ENCODE peak calls at places on chromosomes 12 and 14, in eight cellular contexts. E is fibroblast of villous mesenchyme, Y is head of caudate nucleus, K is AG10803, W is NCI-H1092, J is glutamatergic neuron, I is left cardiac atrium, G is G401. Q is an unnamed sample.

GRCh38 chr12:54324617-54325441 is at the start of gene COPZ1:
- DNase-seq in K (peak), G (peak), J (peak), E (peak), Y (peak), I (peak), W (peak), Q (peak)

GRCh38 chr14:104800600-104801283 is at the start of gene ZBTB42:
- DNase-seq in W (no peak), E (peak), G (no peak), K (peak), Y (peak), I (peak), J (peak), Q (peak)

GRCh38 chr12:124725612-124726237 is 137.9 kb downstream of the SCARB1 start:
- DNase-seq in I (peak), K (no peak), G (no peak), J (no peak), W (no peak), E (no peak), Y (no peak), Q (no peak)

GRCh38 chr12:48512855-48513254 is 12.6 kb upstream of the OR8S1 start:
- DNase-seq in J (no peak), G (no peak), I (no peak), K (no peak), W (no peak), Y (no peak), E (no peak), Q (no peak)

GRCh38 chr12:91138337-91138905 is 27.1 kb upstream of the LUM start:
- DNase-seq in K (peak), I (no peak), W (no peak), E (peak), J (no peak), G (no peak), Y (no peak), Q (no peak)

GRCh38 chr14:106622200-106622745 is 1095.9 kb downstream of the TMEM121 start:
- DNase-seq in J (no peak), W (no peak), Y (no peak), K (no peak), E (no peak), I (no peak), G (no peak), Q (no peak)

GRCh38 chr12:52817003-52817698 is 3.2 kb upstream of the KRT4 start:
- DNase-seq in K (no peak), I (no peak), Y (no peak), J (no peak), E (no peak), G (no peak), W (no peak), Q (no peak)

GRCh38 chr14:77239412-77239811 is 31.6 kb downstream of the NGB start:
- DNase-seq in W (no peak), E (no peak), I (no peak), Y (no peak), J (no peak), K (no peak), G (no peak), Q (no peak)

GRCh38 chr12:10182662-10183061 is 3.8 kb downstream of the TMEM52B start:
- DNase-seq in W (no peak), I (no peak), G (no peak), J (no peak), E (peak), Y (no peak), K (peak), Q (no peak)

GRCh38 chr14:92684801-92685560 is 63.4 kb downstream of the LGMN start:
- DNase-seq in G (no peak), W (no peak), J (no peak), K (no peak), I (no peak), Y (no peak), E (no peak), Q (no peak)

GRCh38 chr14:68794130-68794855 is 1.4 kb upstream of the ZFP36L1 start:
- DNase-seq in G (peak), K (peak), J (peak), Y (peak), E (peak), I (peak), W (no peak), Q (peak)

GRCh38 chr14:22088614-22089359 is 415.2 kb upstream of the OR4E1 start:
- DNase-seq in I (no peak), J (no peak), G (no peak), Y (no peak), K (no peak), E (peak), W (no peak), Q (no peak)

GRCh38 chr12:108543642-108544041 is 17.3 kb downstream of the SART3 start:
- DNase-seq in W (no peak), K (peak), J (no peak), G (no peak), Y (no peak), E (no peak), I (no peak), Q (no peak)

GRCh38 chr14:29906256-29906885 is 21.3 kb downstream of the PRKD1 start:
- DNase-seq in W (no peak), J (no peak), I (no peak), E (peak), G (no peak), K (no peak), Y (no peak), Q (no peak)

GRCh38 chr12:121805800-121806555 is 2.2 kb downstream of the SETD1B start:
- DNase-seq in J (no peak), W (no peak), G (peak), E (no peak), K (no peak), I (peak), Y (no peak), Q (no peak)

Q was measured in endothelial cell.